ENCODE peak calls at places on chromosomes 5 and 9, in eight cellular contexts. One of them, this sample, is unnamed. For H3K4me1, the result is how much of the 10 kb centered on the place peaks cover.

GRCh38 chr9:16202913-16203734 is 650.3 kb downstream of the CCDC171 start:
- DNase-seq in mesenchymal stem cell: peak
- DNase-seq in PC-9: peak
- DNase-seq in esophagus squamous epithelium: no peak
- DNase-seq in tibial artery: no peak
- DNase-seq in IMR-90: peak
- DNase-seq in right lobe of liver: no peak
- DNase-seq in heart left ventricle: no peak
- DNase-seq in this sample: no peak

GRCh38 chr5:373710-374602 is 52.4 kb downstream of the AHRR start:
- DNase-seq in heart left ventricle: peak
- DNase-seq in mesenchymal stem cell: peak
- DNase-seq in tibial artery: no peak
- DNase-seq in esophagus squamous epithelium: no peak
- DNase-seq in IMR-90: peak
- DNase-seq in right lobe of liver: peak
- DNase-seq in PC-9: no peak
- DNase-seq in this sample: peak

GRCh38 chr9:80320916-80321315 is 749.2 kb downstream of the TLE4 start:
- DNase-seq in tibial artery: no peak
- DNase-seq in mesenchymal stem cell: peak
- DNase-seq in esophagus squamous epithelium: no peak
- DNase-seq in right lobe of liver: no peak
- DNase-seq in PC-9: no peak
- DNase-seq in IMR-90: peak
- DNase-seq in heart left ventricle: no peak
- DNase-seq in this sample: no peak

GRCh38 chr9:98533866-98534265 is 174.9 kb downstream of the GABBR2 start:
- DNase-seq in esophagus squamous epithelium: no peak
- DNase-seq in mesenchymal stem cell: no peak
- DNase-seq in tibial artery: no peak
- DNase-seq in heart left ventricle: no peak
- DNase-seq in right lobe of liver: no peak
- DNase-seq in IMR-90: no peak
- DNase-seq in PC-9: no peak
- DNase-seq in this sample: no peak

GRCh38 chr5:58094031-58094430 is 365.9 kb downstream of the PLK2 start:
- DNase-seq in esophagus squamous epithelium: no peak
- DNase-seq in PC-9: peak
- DNase-seq in heart left ventricle: no peak
- DNase-seq in tibial artery: no peak
- DNase-seq in IMR-90: peak
- DNase-seq in mesenchymal stem cell: no peak
- DNase-seq in right lobe of liver: no peak
- DNase-seq in this sample: no peak

GRCh38 chr9:127884976-127885490 is 7.6 kb upstream of the AK1 start:
- DNase-seq in PC-9: no peak
- DNase-seq in tibial artery: no peak
- DNase-seq in right lobe of liver: no peak
- DNase-seq in mesenchymal stem cell: no peak
- DNase-seq in IMR-90: no peak
- DNase-seq in esophagus squamous epithelium: no peak
- DNase-seq in heart left ventricle: no peak
- DNase-seq in this sample: no peak

GRCh38 chr5:136195971-136196577 is 3.1 kb upstream of the SMIM32 start:
- DNase-seq in mesenchymal stem cell: no peak
- DNase-seq in heart left ventricle: no peak
- DNase-seq in right lobe of liver: no peak
- DNase-seq in PC-9: no peak
- DNase-seq in IMR-90: no peak
- DNase-seq in esophagus squamous epithelium: no peak
- DNase-seq in tibial artery: no peak
- DNase-seq in this sample: no peak

GRCh38 chr5:171418982-171419662 is at the start of gene FGF18:
- DNase-seq in mesenchymal stem cell: peak
- DNase-seq in heart left ventricle: peak
- DNase-seq in tibial artery: peak
- DNase-seq in esophagus squamous epithelium: no peak
- DNase-seq in IMR-90: peak
- DNase-seq in PC-9: peak
- DNase-seq in right lobe of liver: no peak
- DNase-seq in this sample: peak

GRCh38 chr5:106314221-106314824 is 1356.4 kb downstream of the EFNA5 start:
- DNase-seq in esophagus squamous epithelium: no peak
- DNase-seq in mesenchymal stem cell: no peak
- DNase-seq in PC-9: no peak
- DNase-seq in heart left ventricle: no peak
- DNase-seq in right lobe of liver: no peak
- DNase-seq in IMR-90: peak
- DNase-seq in tibial artery: no peak
- DNase-seq in this sample: no peak

DNA sequence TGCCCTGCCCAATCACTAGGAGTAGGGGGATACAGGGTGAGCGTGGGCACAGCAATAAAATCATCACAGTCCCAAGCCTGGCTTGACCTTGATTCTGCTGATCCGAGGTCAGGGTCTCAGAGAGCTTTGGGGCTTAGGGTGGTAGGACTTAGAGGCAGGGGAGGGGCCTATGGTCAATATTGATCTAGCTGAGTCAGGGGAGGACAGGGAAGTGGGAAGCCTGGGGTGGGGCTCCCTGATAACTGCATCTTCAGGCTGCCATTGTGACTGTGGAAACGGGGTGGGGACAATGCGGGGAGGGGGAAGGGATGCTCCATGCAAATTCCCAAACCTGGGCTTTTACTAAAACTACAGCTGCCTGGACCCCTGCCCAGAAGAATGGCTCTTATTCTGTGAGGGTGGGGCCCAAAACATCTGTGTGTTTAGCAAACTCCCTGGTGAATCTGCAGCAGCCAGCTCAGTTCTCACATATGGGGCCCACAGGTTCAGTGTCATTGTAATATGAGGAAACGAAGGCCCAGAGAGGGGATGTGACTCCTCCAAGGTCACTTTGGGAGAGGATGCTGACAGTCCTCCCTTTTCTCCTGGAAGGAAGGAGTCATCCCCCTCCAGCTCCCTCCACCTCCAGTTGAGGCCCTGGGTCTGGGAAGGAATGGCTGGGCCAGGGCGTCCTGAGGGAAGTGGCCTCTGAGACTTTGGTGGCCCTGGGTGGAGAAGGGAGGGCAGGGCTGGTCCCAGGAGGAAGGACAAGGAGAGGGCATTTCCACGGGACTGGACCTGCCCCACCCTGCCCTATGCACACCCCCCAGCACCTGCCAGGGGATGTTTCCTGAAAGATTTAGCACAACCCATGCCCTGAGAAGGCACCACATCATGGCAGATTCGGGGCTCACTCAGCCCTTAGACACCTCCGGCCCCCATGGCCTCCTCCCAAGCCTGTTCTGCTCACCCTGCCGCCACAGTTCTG is 26.4 kb downstream of the SLC6A7 start:
- DNase-seq in heart left ventricle: no peak
- DNase-seq in IMR-90: no peak
- DNase-seq in PC-9: no peak
- DNase-seq in mesenchymal stem cell: no peak
- DNase-seq in tibial artery: no peak
- DNase-seq in right lobe of liver: no peak
- DNase-seq in esophagus squamous epithelium: no peak
- DNase-seq in this sample: no peak
- H3K27ac ChIP-seq in heart left ventricle: no peak
- H3K27ac ChIP-seq in IMR-90: no peak
- H3K27ac ChIP-seq in PC-9: no peak
- H3K27ac ChIP-seq in mesenchymal stem cell: no peak
- H3K27ac ChIP-seq in tibial artery: peak
- H3K27ac ChIP-seq in right lobe of liver: no peak
- H3K27ac ChIP-seq in esophagus squamous epithelium: no peak
- H3K27ac ChIP-seq in this sample: no peak

GRCh38 chr5:100693481-100693880 is 158.3 kb downstream of the FAM174A start:
- DNase-seq in esophagus squamous epithelium: no peak
- DNase-seq in IMR-90: no peak
- DNase-seq in mesenchymal stem cell: no peak
- DNase-seq in right lobe of liver: no peak
- DNase-seq in tibial artery: no peak
- DNase-seq in PC-9: no peak
- DNase-seq in heart left ventricle: no peak
- DNase-seq in this sample: no peak

GRCh38 chr5:100694100-100694499 is 158.9 kb downstream of the FAM174A start:
- DNase-seq in heart left ventricle: no peak
- DNase-seq in PC-9: no peak
- DNase-seq in esophagus squamous epithelium: no peak
- DNase-seq in mesenchymal stem cell: no peak
- DNase-seq in tibial artery: no peak
- DNase-seq in right lobe of liver: no peak
- DNase-seq in IMR-90: no peak
- DNase-seq in this sample: no peak

GRCh38 chr5:100691085-100691484 is 155.9 kb downstream of the FAM174A start:
- DNase-seq in tibial artery: no peak
- DNase-seq in heart left ventricle: no peak
- DNase-seq in IMR-90: no peak
- DNase-seq in PC-9: no peak
- DNase-seq in mesenchymal stem cell: no peak
- DNase-seq in esophagus squamous epithelium: no peak
- DNase-seq in right lobe of liver: no peak
- DNase-seq in this sample: no peak

GRCh38 chr5:100691545-100691944 is 156.4 kb downstream of the FAM174A start:
- DNase-seq in esophagus squamous epithelium: no peak
- DNase-seq in IMR-90: peak
- DNase-seq in right lobe of liver: no peak
- DNase-seq in PC-9: peak
- DNase-seq in heart left ventricle: no peak
- DNase-seq in tibial artery: no peak
- DNase-seq in mesenchymal stem cell: peak
- DNase-seq in this sample: no peak

GRCh38 chr5:100690036-100690560 is 154.9 kb downstream of the FAM174A start:
- DNase-seq in mesenchymal stem cell: peak
- DNase-seq in tibial artery: no peak
- DNase-seq in PC-9: no peak
- DNase-seq in IMR-90: peak
- DNase-seq in heart left ventricle: no peak
- DNase-seq in right lobe of liver: no peak
- DNase-seq in esophagus squamous epithelium: no peak
- DNase-seq in this sample: no peak
- H3K4me3 ChIP-seq in mesenchymal stem cell: no peak
- H3K4me3 ChIP-seq in tibial artery: no peak
- H3K4me3 ChIP-seq in PC-9: no peak
- H3K4me3 ChIP-seq in IMR-90: no peak
- H3K4me3 ChIP-seq in heart left ventricle: no peak
- H3K4me3 ChIP-seq in right lobe of liver: no peak
- H3K4me3 ChIP-seq in esophagus squamous epithelium: no peak
- H3K4me3 ChIP-seq in this sample: no peak

DNA sequence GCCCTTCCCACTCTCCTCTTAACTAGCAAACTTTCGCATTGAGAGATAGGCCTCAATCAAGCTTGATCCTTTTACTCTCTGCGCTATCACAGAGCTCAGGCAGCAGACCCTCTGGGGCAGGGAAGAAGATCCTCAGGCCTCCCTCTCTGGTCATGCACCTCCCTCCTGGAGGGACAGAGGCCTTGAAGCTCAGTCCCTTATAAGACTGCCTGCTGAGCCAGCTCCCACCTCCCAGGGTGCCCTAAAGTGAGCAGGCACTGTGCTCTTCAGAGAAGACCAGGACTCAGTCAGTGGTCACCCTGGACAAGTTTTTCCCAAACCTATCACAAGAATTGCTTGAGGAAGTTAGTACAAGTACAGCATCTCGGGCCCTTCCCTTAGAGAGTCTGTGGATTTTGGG is 29.9 kb downstream of the B4GALT1 start:
- DNase-seq in right lobe of liver: peak
- DNase-seq in mesenchymal stem cell: no peak
- DNase-seq in heart left ventricle: no peak
- DNase-seq in IMR-90: no peak
- DNase-seq in esophagus squamous epithelium: no peak
- DNase-seq in PC-9: no peak
- DNase-seq in tibial artery: peak
- DNase-seq in this sample: no peak
- H3K4me1 ChIP-seq in right lobe of liver: half or more
- H3K4me1 ChIP-seq in mesenchymal stem cell: under half
- H3K4me1 ChIP-seq in heart left ventricle: half or more
- H3K4me1 ChIP-seq in IMR-90: under half
- H3K4me1 ChIP-seq in esophagus squamous epithelium: half or more
- H3K4me1 ChIP-seq in PC-9: under half
- H3K4me1 ChIP-seq in tibial artery: half or more
- H3K4me1 ChIP-seq in this sample: half or more

GRCh38 chr5:23482642-23483041 is 24.8 kb upstream of the PRDM9 start:
- DNase-seq in PC-9: no peak
- DNase-seq in IMR-90: no peak
- DNase-seq in right lobe of liver: no peak
- DNase-seq in esophagus squamous epithelium: no peak
- DNase-seq in heart left ventricle: no peak
- DNase-seq in mesenchymal stem cell: no peak
- DNase-seq in tibial artery: no peak
- DNase-seq in this sample: no peak

GRCh38 chr5:23484094-23484493 is 23.3 kb upstream of the PRDM9 start:
- DNase-seq in IMR-90: no peak
- DNase-seq in mesenchymal stem cell: no peak
- DNase-seq in PC-9: no peak
- DNase-seq in heart left ventricle: no peak
- DNase-seq in esophagus squamous epithelium: no peak
- DNase-seq in right lobe of liver: no peak
- DNase-seq in tibial artery: no peak
- DNase-seq in this sample: no peak

GRCh38 chr5:23483090-23483489 is 24.3 kb upstream of the PRDM9 start:
- DNase-seq in IMR-90: no peak
- DNase-seq in tibial artery: no peak
- DNase-seq in heart left ventricle: no peak
- DNase-seq in mesenchymal stem cell: no peak
- DNase-seq in right lobe of liver: no peak
- DNase-seq in PC-9: no peak
- DNase-seq in esophagus squamous epithelium: no peak
- DNase-seq in this sample: no peak
- H3K27ac ChIP-seq in IMR-90: no peak
- H3K27ac ChIP-seq in tibial artery: no peak
- H3K27ac ChIP-seq in heart left ventricle: no peak
- H3K27ac ChIP-seq in mesenchymal stem cell: no peak
- H3K27ac ChIP-seq in right lobe of liver: no peak
- H3K27ac ChIP-seq in PC-9: no peak
- H3K27ac ChIP-seq in esophagus squamous epithelium: no peak
- H3K27ac ChIP-seq in this sample: no peak

DNA sequence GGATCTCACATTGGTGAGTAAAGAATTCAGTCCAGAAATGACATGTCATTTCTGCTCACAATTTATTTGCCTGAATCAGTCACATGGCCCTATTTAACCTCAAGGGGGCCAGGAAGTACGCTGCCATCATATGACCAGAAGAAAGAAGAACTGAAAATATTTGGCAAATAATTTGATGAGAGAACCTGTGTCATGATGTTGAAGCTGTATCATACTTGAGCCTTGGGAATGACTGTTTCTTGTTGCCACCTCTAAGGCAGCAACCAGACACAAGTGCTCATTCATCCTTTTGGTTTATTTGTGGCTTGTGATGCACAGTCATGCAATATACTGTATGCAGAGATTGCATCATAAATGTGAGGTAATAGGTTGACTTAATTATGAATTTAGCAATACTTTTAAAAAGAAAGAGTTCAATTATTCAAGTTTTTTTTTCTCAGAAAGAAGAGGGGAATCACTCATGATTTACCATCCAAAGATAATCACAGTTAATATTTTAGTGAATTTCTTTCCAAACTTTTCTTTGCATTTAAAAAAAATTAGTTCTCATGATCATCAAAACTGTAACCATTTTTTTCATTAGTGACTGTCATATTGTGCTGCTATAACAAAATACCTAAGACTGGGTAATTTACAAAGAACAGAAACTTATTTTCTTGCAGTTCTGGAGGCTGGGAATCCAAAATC is 8.2 kb upstream of the ZFYVE16 start:
- DNase-seq in right lobe of liver: no peak
- DNase-seq in heart left ventricle: no peak
- DNase-seq in esophagus squamous epithelium: no peak
- DNase-seq in PC-9: peak
- DNase-seq in IMR-90: peak
- DNase-seq in mesenchymal stem cell: peak
- DNase-seq in tibial artery: no peak
- DNase-seq in this sample: no peak
- H3K4me3 ChIP-seq in right lobe of liver: no peak
- H3K4me3 ChIP-seq in heart left ventricle: no peak
- H3K4me3 ChIP-seq in esophagus squamous epithelium: no peak
- H3K4me3 ChIP-seq in PC-9: no peak
- H3K4me3 ChIP-seq in IMR-90: no peak
- H3K4me3 ChIP-seq in mesenchymal stem cell: no peak
- H3K4me3 ChIP-seq in tibial artery: no peak
- H3K4me3 ChIP-seq in this sample: no peak

This sample was measured in psoas muscle.